ENCODE peak calls at places on chromosomes 1 and 21, in nine cellular contexts. G is stomach, B is pancreas, Z is thoracic aorta, N is ascending aorta, U is heart left ventricle, Y is fibroblast of mammary gland, D is astrocyte of the cerebellum, T is mammary epithelial cell. E is an unnamed sample.

GRCh38 chr1:31831397-31832378 is 15.9 kb upstream of the SPOCD1 start:
- DNase-seq in U (no peak), Y (peak; percentile 76), N (no peak), D (no peak), B (no peak), Z (no peak), T (peak; percentile 54), G (no peak), E (no peak)

GRCh38 chr1:116508984-116509980 is 61.5 kb downstream of the CD58 start:
- DNase-seq in U (no peak), Z (no peak), Y (peak; percentile 90), D (peak; percentile 62), B (no peak), N (no peak), T (peak; percentile 94), G (no peak), E (no peak)

GRCh38 chr1:86757272-86757984 is 53.1 kb downstream of the SH3GLB1 start:
- DNase-seq in Y (peak; percentile 80), N (no peak), Z (no peak), T (peak; percentile 41), D (peak; percentile 72), U (no peak), B (no peak), G (no peak), E (no peak)

GRCh38 chr1:184590163-184590750 is 164.4 kb downstream of the EDEM3 start:
- DNase-seq in Z (no peak), U (no peak), Y (no peak), D (no peak), G (peak; percentile 73), B (peak; percentile 60), T (peak; percentile 76), N (no peak), E (no peak)

GRCh38 chr1:41242645-41243171 is 602 bp upstream of the SCMH1 start:
- DNase-seq in N (no peak), Y (no peak), Z (no peak), G (no peak), U (no peak), B (no peak), D (no peak), T (no peak), E (no peak)

GRCh38 chr1:25743164-25744139 is 56.5 kb upstream of the SELENON start:
- DNase-seq in D (no peak), G (peak; percentile 94), N (peak; percentile 81), U (peak; percentile 92), T (no peak), Y (peak; percentile 89), B (peak; percentile 73), Z (peak; percentile 83), E (no peak)

GRCh38 chr1:1535298-1535988 is 5.0 kb downstream of the TMEM240 start:
- DNase-seq in N (no peak), Z (no peak), T (no peak), Y (no peak), B (no peak), U (no peak), G (no peak), D (no peak), E (no peak)

GRCh38 chr1:161966076-161966475 is 57.6 kb downstream of the OLFML2B start:
- DNase-seq in G (no peak), Y (no peak), B (no peak), T (no peak), Z (no peak), U (no peak), D (no peak), N (no peak), E (no peak)

GRCh38 chr1:230572121-230573083 is 69.9 kb upstream of the COG2 start:
- DNase-seq in U (no peak), B (no peak), Z (no peak), N (no peak), T (peak; percentile 8), G (peak; percentile 42), D (no peak), Y (peak; percentile 11), E (no peak)

GRCh38 chr1:153877112-153877511 is 45.7 kb downstream of the GATAD2B start:
- DNase-seq in T (no peak), D (no peak), N (no peak), B (no peak), Y (no peak), U (no peak), Z (no peak), G (no peak), E (no peak)

GRCh38 chr1:110857964-110858948 is 14.7 kb upstream of the CD53 start:
- DNase-seq in T (peak; percentile 49), Z (no peak), Y (no peak), B (no peak), U (no peak), D (no peak), N (no peak), G (no peak), E (no peak)

GRCh38 chr1:77742011-77742555 is 17.6 kb downstream of the USP33 start:
- DNase-seq in B (no peak), U (no peak), G (no peak), Z (no peak), N (no peak), D (no peak), T (no peak), Y (no peak), E (no peak)

GRCh38 chr21:44618909-44619308 is 7.0 kb downstream of the KRTAP10-8 start:
- DNase-seq in N (no peak), U (no peak), G (no peak), B (no peak), D (no peak), T (no peak), Y (no peak), Z (no peak), E (no peak)

GRCh38 chr1:240008298-240008697 is 83.4 kb upstream of the FMN2 start:
- DNase-seq in D (no peak), B (no peak), N (no peak), G (no peak), T (no peak), Z (no peak), U (no peak), Y (no peak), E (no peak)

GRCh38 chr1:218171302-218171893 is 113.7 kb upstream of the RRP15 start:
- DNase-seq in N (no peak), T (peak; percentile 16), Z (no peak), D (peak; percentile 31), Y (peak; percentile 48), G (no peak), B (no peak), U (no peak), E (no peak)

GRCh38 chr21:45410151-45410864 is 5.3 kb downstream of the COL18A1 start:
- DNase-seq in G (no peak), N (no peak), Y (no peak), Z (no peak), D (no peak), T (no peak), U (peak; percentile 55), B (no peak), E (peak; percentile 81)

GRCh38 chr1:50959913-50960844 is at the start of gene FAF1:
- DNase-seq in N (peak; percentile 83), B (peak; percentile 99), D (peak; percentile 90), U (peak; percentile 98), G (peak; percentile 98), Y (peak; percentile 95), Z (peak; percentile 74), T (peak; percentile 98), E (peak; percentile 99)
- TF ChIP-seq CTCF in N (no peak), B (peak; percentile 31), D (peak; percentile 19), U (peak; percentile 15), G (peak; percentile 12), Y (peak; percentile 11), Z (peak; percentile 54), T (peak; percentile 30), E (peak; percentile 58)

DNA sequence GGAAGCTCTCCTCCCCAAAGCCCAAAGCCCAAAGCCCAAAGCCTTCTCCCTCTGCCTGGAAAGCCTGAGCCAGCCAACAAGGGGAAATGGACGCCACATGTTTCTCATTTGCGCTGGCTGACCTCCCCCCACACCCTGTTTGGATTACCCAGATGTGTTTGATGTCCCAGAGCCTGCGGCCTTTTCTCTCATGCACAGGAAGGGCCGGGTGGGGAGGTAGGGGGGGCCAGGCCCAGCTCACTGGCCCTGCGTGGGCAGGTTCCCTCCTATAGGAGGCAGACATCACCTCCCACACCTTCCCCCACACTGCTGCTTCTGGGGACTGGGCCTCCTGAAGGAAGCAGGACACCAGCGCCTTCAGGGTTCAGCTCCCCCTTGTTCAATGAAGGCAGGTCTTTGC is 116.3 kb downstream of the NAV1 start:
- DNase-seq in Y (peak; percentile 94), U (no peak), T (no peak), G (no peak), D (peak; percentile 86), Z (no peak), B (no peak), N (no peak), E (no peak)
- TF ChIP-seq CTCF in Y (peak; percentile 33), U (peak; percentile 12), T (no peak), G (no peak), D (peak; percentile 41), Z (no peak), B (no peak), N (no peak), E (peak; percentile 65)

DNA sequence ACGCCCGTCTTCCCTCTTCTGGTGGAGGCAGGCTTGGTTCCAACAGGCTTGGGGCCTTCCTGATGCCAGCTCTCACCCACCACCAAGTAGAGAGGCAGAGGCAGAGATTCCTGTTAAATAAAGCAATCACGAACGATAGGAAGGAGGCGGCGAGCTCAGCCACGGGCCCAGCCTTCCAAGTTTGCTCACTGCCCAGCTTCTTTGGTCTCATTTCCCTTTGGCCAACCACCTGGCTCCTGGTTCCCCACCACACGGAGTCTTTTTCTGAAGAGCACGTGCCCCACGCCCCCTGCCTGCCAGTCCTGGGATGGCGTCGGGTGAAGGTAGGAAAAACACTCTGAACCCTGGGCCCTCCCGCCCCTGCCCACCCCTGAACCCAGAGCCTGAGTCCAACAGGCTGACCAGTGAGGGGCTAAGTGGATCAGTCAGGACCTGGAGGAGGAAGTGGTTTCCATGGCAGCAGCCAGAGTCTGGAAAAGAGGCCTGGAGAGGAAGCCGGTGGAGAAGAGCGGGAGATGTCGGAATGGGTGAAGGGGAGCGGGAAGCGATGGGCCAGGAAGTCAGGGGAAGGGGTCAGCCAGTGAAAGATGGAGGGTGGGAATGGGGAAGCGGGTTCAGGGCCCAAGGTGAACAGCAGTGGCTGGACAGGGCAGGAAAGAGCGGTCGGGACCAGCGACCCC is 158.2 kb upstream of the KLHDC7A start:
- DNase-seq in Z (no peak), U (no peak), B (no peak), N (no peak), D (no peak), G (no peak), Y (no peak), T (no peak), E (no peak)
- TF ChIP-seq CTCF in Z (no peak), U (peak; percentile 14), B (no peak), N (no peak), D (no peak), G (no peak), Y (no peak), T (no peak), E (peak; percentile 37)

DNA sequence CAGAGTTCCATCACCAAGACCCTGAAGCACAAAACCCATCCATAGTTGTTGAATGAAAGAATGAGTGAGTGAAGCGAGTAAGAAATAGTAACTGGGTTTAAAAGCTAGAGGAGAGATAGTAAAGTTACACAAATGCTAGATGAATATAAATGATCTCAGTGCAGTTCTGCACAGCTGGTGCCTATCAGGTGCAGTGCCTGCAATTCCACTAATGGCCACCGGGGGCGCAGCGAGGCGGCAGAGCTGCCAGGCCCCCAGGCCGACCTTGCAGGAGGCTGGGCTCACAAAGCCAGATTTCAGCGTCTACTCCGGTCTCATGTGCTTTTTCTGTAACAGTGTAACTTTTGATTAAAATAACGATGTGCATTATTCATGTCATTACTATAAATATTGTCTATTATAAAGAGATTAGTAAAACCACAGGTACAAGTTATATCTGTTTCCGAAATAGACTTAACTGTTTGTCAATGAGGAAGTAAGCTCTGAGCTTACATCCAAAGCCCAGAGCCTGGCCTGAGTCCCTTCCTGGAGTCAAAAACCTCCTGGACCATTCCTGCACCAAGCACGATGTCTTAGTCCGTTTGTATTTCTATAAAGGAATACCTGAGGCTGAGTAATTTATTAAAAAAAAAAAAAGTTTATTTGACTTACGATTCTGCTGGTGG is 477.6 kb downstream of the NPHP4 start:
- DNase-seq in B (peak; percentile 51), U (peak; percentile 82), D (no peak), Z (no peak), Y (peak; percentile 23), G (peak; percentile 76), T (peak; percentile 6), N (no peak), E (no peak)
- TF ChIP-seq CTCF in B (peak; percentile 100), U (peak; percentile 100), D (peak; percentile 99), Z (peak; percentile 99), Y (peak; percentile 86), G (peak; percentile 100), T (peak; percentile 98), N (peak; percentile 99), E (peak; percentile 96)